ENCODE peak calls at places on chromosomes 5 and 9, in ten cellular contexts. G is bronchial epithelial cell; U is islet precursor cell; M is Peyer's patch; A is aorta; E is KG1; R is stimulated activated CD8-positive, alpha-beta memory T cell treated with anti-CD3 and anti-CD28 coated beads, Interleukin-2, amount 100 ng/mL, for 1 hour; S is cardiac septum; P is mucosa of descending colon; Q is frontal cortex. O is an unnamed sample.

GRCh38 chr9:89558948-89559347 is 45.9 kb upstream of the GADD45G start:
- DNase-seq in R (no peak), G (no peak), U (no peak), E (no peak), A (no peak), Q (no peak), S (no peak), M (no peak), P (no peak), O (no peak)

GRCh38 chr5:76867827-76868693 is 18.2 kb downstream of the S100Z start:
- DNase-seq in U (peak), P (no peak), S (no peak), R (peak), M (peak), Q (peak), G (peak), A (peak), E (no peak), O (peak)

GRCh38 chr5:96374653-96375052 is 58.4 kb downstream of the PCSK1 start:
- DNase-seq in G (no peak), A (no peak), P (no peak), Q (no peak), S (no peak), U (no peak), R (no peak), E (no peak), M (no peak), O (no peak)

GRCh38 chr9:124676159-124676551 is 95.0 kb downstream of the NR6A1 start:
- DNase-seq in S (no peak), M (no peak), Q (no peak), R (no peak), P (no peak), U (no peak), G (no peak), E (no peak), A (no peak), O (no peak)

GRCh38 chr9:134321571-134321930 is 4.7 kb upstream of the RXRA start:
- DNase-seq in Q (no peak), R (no peak), U (no peak), S (peak), A (peak), G (no peak), P (peak), E (no peak), M (peak), O (no peak)

GRCh38 chr5:143174714-143175398 is 228.6 kb downstream of the NR3C1 start:
- DNase-seq in Q (no peak), E (no peak), G (no peak), P (no peak), R (no peak), M (no peak), A (no peak), U (no peak), S (no peak), O (no peak)

GRCh38 chr5:93062548-93062947 is 518.5 kb downstream of the NR2F1-AS1 start:
- DNase-seq in A (no peak), M (no peak), R (no peak), P (no peak), Q (no peak), G (peak), S (no peak), E (no peak), U (no peak), O (no peak)

GRCh38 chr9:127121628-127122175 is 733 bp downstream of the ANGPTL2 start:
- DNase-seq in P (no peak), G (no peak), S (peak), M (no peak), U (no peak), Q (no peak), E (no peak), R (no peak), A (no peak), O (no peak)

GRCh38 chr9:83336696-83337095 is 201.5 kb downstream of the FRMD3 start:
- DNase-seq in Q (no peak), E (no peak), M (no peak), G (no peak), U (peak), R (no peak), P (no peak), S (no peak), A (no peak), O (no peak)

GRCh38 chr9:27554712-27555111 is 18.6 kb downstream of the C9orf72 start:
- DNase-seq in E (no peak), P (no peak), U (no peak), A (no peak), M (no peak), S (no peak), Q (no peak), G (no peak), R (no peak), O (no peak)

O was measured in K562.